ENCODE peak calls at places on chromosomes 12 and 14, in six cellular contexts. S is HepG2, B is GM12878, W is K562, Y is HL-60, E is SK-N-SH. K is an unnamed sample.

GRCh38 chr12:6866920-6867406 is 368 bp upstream of the TPI1 start:
- DNase-seq in S (no peak), B (no peak), W (no peak), Y (no peak), E (no peak), K (peak; percentile 86)

GRCh38 chr12:92400006-92400405 is 254.4 kb upstream of the BTG1 start:
- DNase-seq in S (no peak), B (no peak), W (no peak), Y (no peak), E (no peak), K (no peak)

GRCh38 chr12:1812650-1813302 is 7.6 kb upstream of the LRTM2 start:
- DNase-seq in S (peak; percentile 79), B (no peak), W (peak; percentile 43), Y (peak; percentile 89), E (no peak), K (no peak)

GRCh38 chr12:105960319-105961076 is 178.3 kb downstream of the NUAK1 start:
- DNase-seq in S (no peak), B (no peak), W (no peak), Y (no peak), E (no peak), K (no peak)

GRCh38 chr12:131536337-131536736 is 174.6 kb upstream of the SFSWAP start:
- DNase-seq in S (no peak), B (no peak), W (no peak), Y (no peak), E (no peak), K (no peak)

GRCh38 chr12:94260017-94260416 is 111.6 kb downstream of the PLXNC1 start:
- DNase-seq in S (no peak), B (no peak), W (no peak), Y (no peak), E (no peak), K (no peak)

GRCh38 chr12:91180577-91180976 is 2.0 kb downstream of the DCN start:
- DNase-seq in S (no peak), B (no peak), W (no peak), Y (no peak), E (peak; percentile 7), K (no peak)

GRCh38 chr12:75953312-75953906 is 78.2 kb downstream of the PHLDA1 start:
- DNase-seq in S (no peak), B (no peak), W (no peak), Y (no peak), E (no peak), K (no peak)

GRCh38 chr14:93759781-93760307 is 28.4 kb downstream of the PRIMA1 start:
- DNase-seq in S (no peak), B (no peak), W (no peak), Y (no peak), E (peak; percentile 61), K (no peak)

GRCh38 chr14:105484069-105484996 is 2.4 kb upstream of the CRIP1 start:
- DNase-seq in S (no peak), B (no peak), W (no peak), Y (no peak), E (no peak), K (no peak)

GRCh38 chr14:99038401-99038800 is 233.6 kb downstream of the BCL11B start:
- DNase-seq in S (no peak), B (no peak), W (no peak), Y (peak; percentile 30), E (no peak), K (no peak)

GRCh38 chr12:65278576-65279386 is at the start of gene MSRB3:
- DNase-seq in S (peak; percentile 44), B (no peak), W (peak; percentile 30), Y (peak; percentile 53), E (peak; percentile 75), K (peak; percentile 29)

GRCh38 chr14:100494645-100495044 is 92.6 kb downstream of the BEGAIN start:
- DNase-seq in S (no peak), B (no peak), W (no peak), Y (no peak), E (no peak), K (no peak)

GRCh38 chr14:100500128-100500527 is 87.1 kb downstream of the BEGAIN start:
- DNase-seq in S (no peak), B (no peak), W (no peak), Y (no peak), E (no peak), K (no peak)

GRCh38 chr14:100490252-100490651 is 97.0 kb downstream of the BEGAIN start:
- DNase-seq in S (no peak), B (no peak), W (no peak), Y (no peak), E (peak; percentile 57), K (no peak)

GRCh38 chr14:100498068-100498467 is 89.1 kb downstream of the BEGAIN start:
- DNase-seq in S (no peak), B (no peak), W (no peak), Y (no peak), E (no peak), K (no peak)

DNA sequence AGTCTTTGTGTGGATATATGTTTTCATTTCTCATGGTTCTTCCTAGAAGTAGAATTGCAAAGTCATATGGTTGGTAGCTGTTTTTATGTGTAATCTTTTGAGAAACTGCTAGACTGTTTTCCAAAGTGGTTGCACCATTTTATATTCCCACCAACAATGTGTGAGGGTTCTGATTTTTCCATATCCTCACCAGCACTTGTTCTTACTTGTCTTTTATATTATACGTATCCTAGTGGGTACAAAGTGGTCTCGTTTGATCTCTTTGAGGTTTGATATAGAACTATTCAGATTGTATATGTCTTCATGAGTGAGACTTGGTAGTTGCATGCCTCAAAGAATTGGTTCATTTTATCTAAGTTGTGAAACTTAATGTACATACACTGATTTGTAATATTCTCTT is 91.3 kb downstream of the BEGAIN start:
- DNase-seq in S (no peak), B (no peak), W (no peak), Y (no peak), E (no peak), K (no peak)
- TF ChIP-seq GABPA in S (no peak), B (no peak), W (no peak), Y (no peak), E (no peak), K (no peak)

DNA sequence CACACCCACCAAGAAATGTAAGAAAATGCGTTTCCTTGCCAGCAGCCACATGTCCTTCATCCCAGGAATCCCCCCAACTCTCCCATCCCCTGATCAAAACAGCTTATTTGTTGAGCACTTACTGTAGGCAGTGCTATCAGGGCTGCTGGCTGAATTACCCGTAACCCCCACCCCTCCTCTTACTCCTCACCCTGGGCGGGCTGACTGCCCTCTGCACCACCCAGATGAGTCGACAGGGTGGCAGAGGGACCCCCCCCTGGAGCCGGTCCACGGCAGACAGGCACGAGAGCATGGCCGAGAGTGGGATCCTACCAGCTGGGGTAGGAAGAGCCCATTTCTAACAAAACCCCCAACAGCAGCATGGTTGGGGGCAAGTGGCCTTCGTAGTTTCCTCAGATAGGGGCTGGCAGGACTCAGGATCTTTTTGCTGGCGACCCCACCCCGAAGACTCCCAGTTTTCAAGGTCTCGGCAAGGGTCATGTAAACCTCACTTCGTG is 1.1 kb upstream of the RHOF start:
- DNase-seq in S (no peak), B (no peak), W (peak; percentile 63), Y (no peak), E (peak; percentile 58), K (no peak)
- TF ChIP-seq GABPA in S (no peak), B (no peak), W (no peak), Y (no peak), E (no peak), K (no peak)

GRCh38 chr14:73290279-73290678 is 53.0 kb downstream of the PAPLN start:
- DNase-seq in S (no peak), B (peak; percentile 64), W (no peak), Y (no peak), E (no peak), K (no peak)
- TF ChIP-seq GABPA in S (no peak), B (peak; percentile 35), W (no peak), Y (no peak), E (no peak), K (no peak)

GRCh38 chr12:22231078-22231477 is 103.4 kb downstream of the ST8SIA1 start:
- DNase-seq in S (no peak), B (no peak), W (no peak), Y (no peak), E (no peak), K (no peak)

GRCh38 chr12:22229652-22230279 is 104.7 kb downstream of the ST8SIA1 start:
- DNase-seq in S (peak; percentile 7), B (no peak), W (no peak), Y (no peak), E (no peak), K (no peak)

GRCh38 chr12:22231836-22232235 is 102.7 kb downstream of the ST8SIA1 start:
- DNase-seq in S (no peak), B (no peak), W (no peak), Y (no peak), E (no peak), K (no peak)

GRCh38 chr12:22230280-22230794 is 104.2 kb downstream of the ST8SIA1 start:
- DNase-seq in S (no peak), B (no peak), W (no peak), Y (no peak), E (no peak), K (no peak)

GRCh38 chr12:22228022-22228875 is 106.3 kb downstream of the ST8SIA1 start:
- DNase-seq in S (no peak), B (no peak), W (no peak), Y (no peak), E (no peak), K (no peak)
- TF ChIP-seq GABPA in S (no peak), B (no peak), W (no peak), Y (no peak), E (no peak), K (no peak)

K was measured in H1.